ENCODE peak calls at places on chromosomes 16 and 17, in nine cellular contexts. K is uterus, X is tibial nerve, V is adrenal gland, N is transverse colon, P is HCT116, Y is Peyer's patch, D is heart left ventricle, A is sigmoid colon. L is an unnamed sample.

GRCh38 chr16:4783951-4784336 is 4.2 kb downstream of the SEPTIN12 start:
- DNase-seq in V (no peak), A (no peak), X (no peak), P (no peak), N (no peak), D (no peak), Y (no peak), K (no peak), L (no peak)

GRCh38 chr17:9237661-9238301 is 216.5 kb downstream of the NTN1 start:
- DNase-seq in P (no peak), X (no peak), A (peak; percentile 64), K (no peak), D (no peak), Y (no peak), N (no peak), V (no peak), L (no peak)

GRCh38 chr17:60231691-60232090 is 81.9 kb downstream of the CA4 start:
- DNase-seq in A (no peak), P (no peak), X (no peak), D (no peak), V (no peak), Y (no peak), N (no peak), K (no peak), L (no peak)

GRCh38 chr17:48623583-48623982 is 2.6 kb downstream of the HOXB9 start:
- DNase-seq in Y (no peak), V (no peak), D (no peak), X (no peak), N (no peak), K (no peak), A (no peak), P (no peak), L (peak; percentile 37)

GRCh38 chr16:80717611-80718010 is 86.8 kb downstream of the CDYL2 start:
- DNase-seq in V (no peak), Y (no peak), N (no peak), A (no peak), K (no peak), D (no peak), P (no peak), X (no peak), L (no peak)

GRCh38 chr17:15479697-15480096 is 12.3 kb upstream of the CDRT4 start:
- DNase-seq in P (peak; percentile 26), A (peak; percentile 14), N (no peak), X (no peak), D (no peak), K (no peak), V (no peak), Y (no peak), L (no peak)

GRCh38 chr16:49834496-49835009 is 21.4 kb downstream of the ZNF423 start:
- DNase-seq in X (no peak), D (peak; percentile 78), A (peak; percentile 87), K (peak; percentile 72), Y (no peak), P (no peak), V (no peak), N (peak; percentile 25), L (no peak)

GRCh38 chr17:83143817-83144231 is 64.4 kb downstream of the METRNL start:
- DNase-seq in Y (no peak), A (peak; percentile 22), X (no peak), D (no peak), V (no peak), N (no peak), P (no peak), K (no peak), L (peak; percentile 27)

GRCh38 chr16:87369117-87369775 is 14.3 kb downstream of the FBXO31 start:
- DNase-seq in P (no peak), Y (no peak), X (no peak), V (no peak), K (no peak), A (no peak), D (peak; percentile 18), N (no peak), L (no peak)

GRCh38 chr16:58999751-59000150 is 265.6 kb upstream of the GOT2 start:
- DNase-seq in K (no peak), P (no peak), D (no peak), A (no peak), V (no peak), X (no peak), Y (no peak), N (no peak), L (peak; percentile 19)

GRCh38 chr17:1454541-1454940 is 1.5 kb downstream of the CRK start:
- DNase-seq in X (no peak), A (no peak), Y (no peak), K (no peak), D (no peak), N (no peak), P (no peak), V (no peak), L (no peak)

GRCh38 chr16:30728321-30728720 is 19.9 kb upstream of the PHKG2 start:
- DNase-seq in Y (no peak), D (no peak), A (peak; percentile 39), X (no peak), N (no peak), P (no peak), V (no peak), K (no peak), L (no peak)

GRCh38 chr16:89241187-89242003 is 23.9 kb downstream of the ZNF778 start:
- DNase-seq in V (peak; percentile 77), X (peak; percentile 66), Y (peak; percentile 70), K (peak; percentile 70), A (peak; percentile 89), P (peak; percentile 79), D (peak; percentile 72), N (peak; percentile 74), L (peak; percentile 86)

DNA sequence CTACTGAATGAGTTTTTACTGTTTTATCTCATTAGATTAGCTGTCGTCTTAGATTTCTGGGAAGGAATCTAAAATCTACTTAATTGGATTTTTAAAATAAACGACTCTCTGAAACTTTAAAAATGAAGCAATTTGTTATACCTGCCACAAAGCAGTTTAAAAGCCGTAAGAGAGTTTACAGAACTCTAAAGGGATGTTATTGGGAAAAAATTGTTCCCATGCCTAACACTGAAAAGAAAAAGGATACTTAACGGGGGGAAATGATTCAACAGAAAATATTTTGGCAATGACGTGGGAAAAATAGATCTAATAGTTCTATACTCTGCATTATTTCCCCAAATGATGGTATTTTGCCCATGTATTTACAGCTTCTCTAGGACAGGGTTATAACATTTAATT is 27.0 kb downstream of the ARHGAP17 start:
- DNase-seq in D (no peak), Y (no peak), X (no peak), P (no peak), A (no peak), N (no peak), V (no peak), K (no peak), L (no peak)
- TF ChIP-seq POLR2A in D (no peak), Y (no peak), X (no peak), P (no peak), A (no peak), N (no peak), V (no peak), K (no peak), L (no peak)

DNA sequence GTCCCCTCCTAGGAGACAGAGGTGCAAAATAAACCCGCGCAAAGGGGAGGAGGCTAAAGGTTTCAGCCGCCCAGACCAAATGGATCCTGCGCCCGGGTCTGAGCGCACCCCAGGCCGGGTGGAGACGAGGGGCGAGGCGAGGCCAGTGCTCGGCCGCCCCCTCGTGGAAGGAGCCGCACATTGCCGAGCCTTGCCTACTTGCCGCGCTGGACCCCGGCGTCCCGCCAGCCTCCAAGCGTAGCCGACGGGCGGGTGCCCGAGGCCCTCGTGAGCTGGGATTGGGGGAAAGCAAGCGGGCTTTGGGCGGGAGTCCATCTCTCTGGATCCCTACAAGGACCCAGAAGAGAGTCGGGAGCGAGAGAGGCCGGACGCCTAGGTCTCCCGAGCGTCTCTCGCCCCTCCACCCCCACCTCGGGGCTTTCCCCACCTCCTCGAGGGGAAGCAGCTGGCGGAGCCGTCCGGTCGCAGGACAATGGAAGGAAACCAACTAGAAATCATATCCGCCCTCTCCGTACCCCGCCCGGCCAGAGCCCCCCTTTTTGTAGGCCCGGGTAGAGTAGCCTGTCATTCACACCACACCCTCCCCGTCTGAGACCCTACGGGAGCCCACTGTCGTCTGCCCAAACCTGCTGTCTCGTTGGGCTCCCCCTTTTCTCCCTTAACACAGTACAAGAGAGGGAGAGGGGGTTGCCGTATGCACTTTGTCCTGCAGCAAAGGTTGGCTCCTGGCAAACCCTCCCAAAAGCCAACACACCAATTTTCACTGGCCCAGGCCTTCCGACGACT is 664 bp upstream of the BCL6B start:
- DNase-seq in Y (peak; percentile 79), V (peak; percentile 69), P (no peak), A (peak; percentile 91), K (peak; percentile 75), D (peak; percentile 83), N (peak; percentile 86), X (peak; percentile 66), L (peak; percentile 88)
- TF ChIP-seq POLR2A in Y (no peak), V (peak; percentile 16), P (no peak), A (no peak), K (peak; percentile 28), D (peak; percentile 52), N (no peak), X (no peak), L (no peak)

DNA sequence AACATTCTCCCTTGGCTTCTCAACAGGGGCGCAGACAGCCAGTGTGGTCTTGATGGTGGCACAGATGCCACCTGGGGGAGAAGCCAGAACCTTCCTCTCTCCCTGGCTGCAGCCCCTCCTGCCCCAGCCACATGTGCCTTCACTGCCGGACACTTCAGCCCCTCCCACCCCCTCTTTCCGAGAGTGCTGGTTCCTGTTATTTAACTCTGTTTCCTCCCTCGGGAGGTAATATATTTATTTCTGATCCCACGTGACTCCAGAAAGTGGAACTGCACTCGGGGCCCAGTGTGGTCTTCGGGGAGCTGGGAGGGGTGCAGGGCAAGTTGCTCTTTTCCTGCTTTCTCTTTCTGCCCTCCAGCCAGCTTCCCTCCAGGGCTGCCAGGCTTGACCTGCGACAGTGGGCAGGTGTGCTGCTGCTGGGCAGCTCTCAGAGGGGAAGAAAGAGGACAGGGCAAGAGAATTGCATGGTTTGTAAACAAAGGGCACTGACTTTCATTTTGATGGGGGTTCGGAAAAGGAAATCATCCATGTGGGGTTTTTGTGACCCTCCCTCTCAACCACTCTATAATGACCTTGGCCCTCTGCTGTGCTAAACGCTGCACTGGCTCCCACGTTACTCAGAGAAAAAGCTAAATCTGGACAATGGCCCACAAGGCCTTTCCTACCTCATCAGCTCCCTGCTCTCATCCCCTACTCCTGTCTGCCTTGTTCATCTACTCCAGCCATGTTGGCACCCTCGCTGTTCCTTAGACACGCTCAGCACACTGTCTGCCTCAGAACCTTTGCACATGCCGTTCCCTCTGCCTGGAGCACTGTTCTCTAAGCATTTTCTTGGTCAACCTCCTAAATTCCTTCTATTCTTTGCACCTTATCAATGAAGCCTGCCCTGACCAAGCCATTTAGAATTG is 8.2 kb upstream of the CIITA start:
- DNase-seq in V (no peak), D (peak; percentile 70), A (peak; percentile 71), N (peak; percentile 46), K (peak; percentile 34), P (no peak), Y (peak; percentile 88), X (peak; percentile 48), L (no peak)
- TF ChIP-seq POLR2A in V (no peak), D (no peak), A (peak; percentile 21), N (no peak), K (no peak), P (no peak), Y (no peak), X (peak; percentile 55), L (no peak)

DNA sequence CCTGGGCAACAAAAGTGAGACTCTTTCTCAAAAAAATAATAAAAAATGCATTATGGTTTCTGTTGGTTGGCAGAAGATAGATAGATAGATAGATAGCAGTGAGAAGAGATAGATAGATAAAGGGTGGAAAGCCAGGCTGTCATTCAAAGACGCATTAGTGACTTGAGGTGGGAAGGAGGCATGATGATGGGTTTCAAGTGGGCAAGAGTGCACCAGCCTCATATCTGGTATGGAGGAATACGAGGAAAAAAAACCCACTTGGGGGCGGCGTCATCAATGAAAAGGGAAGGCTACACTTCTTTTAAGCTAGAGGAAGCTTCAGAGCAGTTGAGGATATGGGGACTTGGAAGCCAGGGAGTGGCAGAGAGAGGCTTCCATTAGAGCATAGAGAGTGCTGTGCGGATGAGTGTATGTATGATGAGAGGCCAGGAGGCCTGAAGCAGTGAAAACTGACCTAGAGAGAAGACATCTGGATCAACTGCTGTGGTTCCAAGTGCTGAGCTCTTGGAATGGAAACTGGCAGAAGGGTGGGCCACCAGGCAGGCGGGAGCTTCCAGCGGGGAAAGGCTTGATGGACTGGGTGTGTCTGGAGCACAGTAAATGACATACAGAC is 31.8 kb downstream of the CEP95 start:
- DNase-seq in V (no peak), N (no peak), A (no peak), P (no peak), K (no peak), Y (no peak), D (no peak), X (no peak), L (no peak)
- TF ChIP-seq POLR2A in V (no peak), N (no peak), A (no peak), P (no peak), K (no peak), Y (no peak), D (no peak), X (no peak), L (no peak)